ENCODE peak calls at places on chromosomes 12 and 14, in six cellular contexts. One of them, this sample, is unnamed.

GRCh38 chr14:56474419-56475022 is 105.1 kb upstream of the TMEM260 start:
- DNase-seq in GM12878: no peak
- DNase-seq in GM12891: peak
- DNase-seq in K562: peak
- DNase-seq in H1: no peak
- DNase-seq in HepG2: peak
- DNase-seq in this sample: no peak

GRCh38 chr12:52870361-52871290 is 21.8 kb upstream of the KRT78 start:
- DNase-seq in GM12878: no peak
- DNase-seq in GM12891: peak
- DNase-seq in K562: peak
- DNase-seq in HepG2: peak
- DNase-seq in H1: no peak
- DNase-seq in this sample: peak

GRCh38 chr14:51805541-51805940 is 54.9 kb upstream of the GNG2 start:
- DNase-seq in GM12878: no peak
- DNase-seq in K562: no peak
- DNase-seq in HepG2: no peak
- DNase-seq in GM12891: no peak
- DNase-seq in H1: no peak
- DNase-seq in this sample: no peak

GRCh38 chr14:22152901-22153300 is 436.1 kb downstream of the DAD1 start:
- DNase-seq in HepG2: no peak
- DNase-seq in GM12878: no peak
- DNase-seq in GM12891: no peak
- DNase-seq in K562: no peak
- DNase-seq in H1: no peak
- DNase-seq in this sample: no peak

GRCh38 chr14:92649934-92650545 is 98.4 kb downstream of the LGMN start:
- DNase-seq in H1: no peak
- DNase-seq in GM12878: no peak
- DNase-seq in K562: no peak
- DNase-seq in HepG2: no peak
- DNase-seq in GM12891: no peak
- DNase-seq in this sample: no peak

GRCh38 chr14:93115069-93115919 is 431 bp downstream of the ITPK1 start:
- DNase-seq in K562: peak
- DNase-seq in GM12891: peak
- DNase-seq in HepG2: peak
- DNase-seq in H1: no peak
- DNase-seq in GM12878: peak
- DNase-seq in this sample: peak

GRCh38 chr14:58796636-58797429 is 159.1 kb downstream of the DACT1 start:
- DNase-seq in HepG2: no peak
- DNase-seq in K562: no peak
- DNase-seq in GM12891: no peak
- DNase-seq in GM12878: peak
- DNase-seq in H1: no peak
- DNase-seq in this sample: no peak

GRCh38 chr14:55454264-55455151 is 14.1 kb upstream of the TBPL2 start:
- DNase-seq in K562: peak
- DNase-seq in H1: no peak
- DNase-seq in GM12878: no peak
- DNase-seq in GM12891: no peak
- DNase-seq in HepG2: peak
- DNase-seq in this sample: no peak

GRCh38 chr12:56629459-56630179 is 507 bp downstream of the BAZ2A start:
- DNase-seq in GM12891: no peak
- DNase-seq in HepG2: no peak
- DNase-seq in H1: no peak
- DNase-seq in K562: peak
- DNase-seq in GM12878: no peak
- DNase-seq in this sample: no peak

GRCh38 chr12:130335517-130336392 is 1.9 kb upstream of the PIWIL1 start:
- DNase-seq in GM12878: peak
- DNase-seq in H1: no peak
- DNase-seq in GM12891: no peak
- DNase-seq in K562: peak
- DNase-seq in HepG2: peak
- DNase-seq in this sample: no peak

GRCh38 chr14:55731881-55732498 is 152.0 kb downstream of the KTN1 start:
- DNase-seq in GM12878: no peak
- DNase-seq in HepG2: peak
- DNase-seq in K562: peak
- DNase-seq in GM12891: no peak
- DNase-seq in H1: no peak
- DNase-seq in this sample: no peak

GRCh38 chr12:120041386-120042231 is 52.6 kb downstream of the BICDL1 start:
- DNase-seq in GM12891: no peak
- DNase-seq in K562: no peak
- DNase-seq in HepG2: peak
- DNase-seq in GM12878: no peak
- DNase-seq in H1: no peak
- DNase-seq in this sample: no peak

GRCh38 chr14:38000340-38000739 is 207.4 kb upstream of the SSTR1 start:
- DNase-seq in K562: no peak
- DNase-seq in GM12878: no peak
- DNase-seq in HepG2: no peak
- DNase-seq in H1: no peak
- DNase-seq in GM12891: no peak
- DNase-seq in this sample: no peak

GRCh38 chr12:53798575-53798974 is 46.8 kb upstream of the CISTR start:
- DNase-seq in HepG2: peak
- DNase-seq in GM12878: no peak
- DNase-seq in GM12891: no peak
- DNase-seq in K562: no peak
- DNase-seq in H1: no peak
- DNase-seq in this sample: no peak

GRCh38 chr12:122917508-122918227 is 21.7 kb upstream of the VPS37B start:
- DNase-seq in HepG2: peak
- DNase-seq in GM12891: no peak
- DNase-seq in K562: peak
- DNase-seq in GM12878: no peak
- DNase-seq in H1: no peak
- DNase-seq in this sample: no peak

GRCh38 chr14:68794856-68795601 is 2.2 kb upstream of the ZFP36L1 start:
- DNase-seq in H1: no peak
- DNase-seq in K562: no peak
- DNase-seq in GM12891: no peak
- DNase-seq in GM12878: no peak
- DNase-seq in HepG2: no peak
- DNase-seq in this sample: no peak

GRCh38 chr12:25689996-25690501 is 137.0 kb upstream of the LMNTD1 start:
- DNase-seq in H1: no peak
- DNase-seq in HepG2: no peak
- DNase-seq in GM12878: no peak
- DNase-seq in GM12891: no peak
- DNase-seq in K562: no peak
- DNase-seq in this sample: no peak

GRCh38 chr12:83850531-83850930 is 1062.1 kb downstream of the SLC6A15 start:
- DNase-seq in K562: no peak
- DNase-seq in H1: no peak
- DNase-seq in GM12878: no peak
- DNase-seq in GM12891: no peak
- DNase-seq in HepG2: no peak
- DNase-seq in this sample: no peak

GRCh38 chr12:98503343-98503592 is 12.1 kb upstream of the TMPO start:
- DNase-seq in K562: peak
- DNase-seq in GM12891: peak
- DNase-seq in HepG2: peak
- DNase-seq in H1: peak
- DNase-seq in GM12878: peak
- DNase-seq in this sample: peak

GRCh38 chr14:75143761-75144527 is 17.1 kb upstream of the NEK9 start:
- DNase-seq in K562: no peak
- DNase-seq in GM12891: no peak
- DNase-seq in H1: no peak
- DNase-seq in HepG2: no peak
- DNase-seq in GM12878: no peak
- DNase-seq in this sample: no peak

GRCh38 chr12:15350643-15351042 is 28.3 kb downstream of the PTPRO start:
- DNase-seq in GM12891: no peak
- DNase-seq in K562: no peak
- DNase-seq in GM12878: no peak
- DNase-seq in HepG2: no peak
- DNase-seq in H1: no peak
- DNase-seq in this sample: no peak

GRCh38 chr12:51631021-51631420 is 40.0 kb downstream of the SCN8A start:
- DNase-seq in K562: no peak
- DNase-seq in GM12891: no peak
- DNase-seq in HepG2: no peak
- DNase-seq in H1: no peak
- DNase-seq in GM12878: no peak
- DNase-seq in this sample: no peak

GRCh38 chr14:21168055-21168454 is 12.2 kb upstream of the OR5AU1 start:
- DNase-seq in GM12878: no peak
- DNase-seq in HepG2: no peak
- DNase-seq in GM12891: no peak
- DNase-seq in H1: no peak
- DNase-seq in K562: no peak
- DNase-seq in this sample: no peak

GRCh38 chr14:92997343-92998061 is 74.6 kb downstream of the CHGA start:
- DNase-seq in GM12878: no peak
- DNase-seq in HepG2: no peak
- DNase-seq in H1: no peak
- DNase-seq in GM12891: no peak
- DNase-seq in K562: no peak
- DNase-seq in this sample: no peak

GRCh38 chr14:20413785-20414117 is 450 bp upstream of the TEP1 start:
- DNase-seq in HepG2: no peak
- DNase-seq in H1: no peak
- DNase-seq in GM12891: no peak
- DNase-seq in K562: no peak
- DNase-seq in GM12878: no peak
- DNase-seq in this sample: no peak

GRCh38 chr12:27554421-27555186 is 30.6 kb downstream of the PPFIBP1 start:
- DNase-seq in K562: no peak
- DNase-seq in GM12891: no peak
- DNase-seq in GM12878: no peak
- DNase-seq in H1: no peak
- DNase-seq in HepG2: no peak
- DNase-seq in this sample: no peak

GRCh38 chr12:27552235-27552634 is 28.2 kb downstream of the PPFIBP1 start:
- DNase-seq in GM12891: no peak
- DNase-seq in GM12878: no peak
- DNase-seq in K562: no peak
- DNase-seq in H1: no peak
- DNase-seq in HepG2: no peak
- DNase-seq in this sample: no peak

GRCh38 chr12:27554003-27554402 is 30.0 kb downstream of the PPFIBP1 start:
- DNase-seq in GM12878: no peak
- DNase-seq in HepG2: no peak
- DNase-seq in K562: no peak
- DNase-seq in GM12891: no peak
- DNase-seq in H1: no peak
- DNase-seq in this sample: no peak

GRCh38 chr12:27551172-27551840 is 27.3 kb downstream of the PPFIBP1 start:
- DNase-seq in K562: no peak
- DNase-seq in GM12878: no peak
- DNase-seq in HepG2: no peak
- DNase-seq in H1: no peak
- DNase-seq in GM12891: no peak
- DNase-seq in this sample: no peak

GRCh38 chr12:27552886-27553560 is 29.0 kb downstream of the PPFIBP1 start:
- DNase-seq in HepG2: peak
- DNase-seq in H1: no peak
- DNase-seq in GM12878: no peak
- DNase-seq in GM12891: no peak
- DNase-seq in K562: no peak
- DNase-seq in this sample: no peak
- TF ChIP-seq TAF1 in HepG2: no peak
- TF ChIP-seq TAF1 in H1: no peak
- TF ChIP-seq TAF1 in GM12878: no peak
- TF ChIP-seq TAF1 in GM12891: no peak
- TF ChIP-seq TAF1 in K562: no peak
- TF ChIP-seq TAF1 in this sample: no peak

GRCh38 chr14:100142073-100143040 is 17.1 kb downstream of the DEGS2 start:
- DNase-seq in H1: no peak
- DNase-seq in HepG2: no peak
- DNase-seq in GM12891: no peak
- DNase-seq in K562: peak
- DNase-seq in GM12878: no peak
- DNase-seq in this sample: no peak
- TF ChIP-seq POLR2AphosphoS5 in H1: no peak
- TF ChIP-seq POLR2AphosphoS5 in HepG2: no peak
- TF ChIP-seq POLR2AphosphoS5 in GM12891: no peak
- TF ChIP-seq POLR2AphosphoS5 in K562: peak
- TF ChIP-seq POLR2AphosphoS5 in GM12878: no peak
- TF ChIP-seq POLR2AphosphoS5 in this sample: no peak

DNA sequence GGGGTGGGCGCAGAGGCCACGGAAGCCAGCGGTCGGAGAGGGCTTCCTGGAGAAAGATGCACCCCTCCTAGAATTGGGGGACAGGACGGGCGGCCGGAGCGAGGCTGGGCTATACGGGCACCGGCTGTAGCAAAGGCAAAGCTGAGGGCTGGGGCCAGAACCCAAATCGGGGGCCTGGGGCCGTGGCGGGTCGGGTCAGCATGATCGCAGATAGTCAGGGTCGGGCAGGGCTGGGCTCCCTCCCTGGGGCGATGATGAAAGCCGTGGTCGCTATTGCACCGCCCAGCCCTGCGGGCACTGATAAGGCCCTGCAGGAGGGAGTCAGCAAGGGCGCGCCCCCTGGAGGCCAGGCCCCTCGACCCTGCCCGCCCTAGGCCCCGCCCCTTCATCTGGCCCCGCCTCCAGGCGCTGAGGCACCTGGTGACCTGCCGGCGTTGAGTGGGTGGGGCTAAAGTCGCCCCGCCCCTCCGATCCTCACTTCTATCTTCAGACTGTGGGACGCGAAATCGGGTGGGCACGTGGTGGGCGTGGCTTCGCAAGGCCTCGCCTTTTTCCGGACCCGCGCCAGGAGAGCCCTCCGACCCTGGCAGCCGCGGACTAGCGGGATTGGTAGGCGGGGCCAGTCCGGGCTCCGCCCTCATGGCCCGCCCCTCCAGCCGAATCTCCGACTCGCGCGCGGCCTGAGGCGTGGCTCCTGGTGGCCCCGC is 421 bp upstream of the SH2B3 start:
- DNase-seq in GM12891: peak
- DNase-seq in HepG2: peak
- DNase-seq in K562: peak
- DNase-seq in GM12878: peak
- DNase-seq in H1: peak
- DNase-seq in this sample: peak
- TF ChIP-seq POLR2A in GM12891: peak
- TF ChIP-seq POLR2A in HepG2: peak
- TF ChIP-seq POLR2A in K562: peak
- TF ChIP-seq POLR2A in GM12878: peak
- TF ChIP-seq POLR2A in H1: peak
- TF ChIP-seq POLR2A in this sample: peak

GRCh38 chr14:64910847-64911495 is 3.3 kb upstream of the CHURC1 start:
- DNase-seq in GM12891: no peak
- DNase-seq in K562: no peak
- DNase-seq in GM12878: no peak
- DNase-seq in HepG2: peak
- DNase-seq in H1: no peak
- DNase-seq in this sample: no peak
- TF ChIP-seq TAF1 in GM12891: no peak
- TF ChIP-seq TAF1 in K562: no peak
- TF ChIP-seq TAF1 in GM12878: no peak
- TF ChIP-seq TAF1 in HepG2: no peak
- TF ChIP-seq TAF1 in H1: no peak
- TF ChIP-seq TAF1 in this sample: no peak